ENCODE peak calls at places on chromosomes 4 and X, in ten cellular contexts. One of them, this sample, is unnamed.

GRCh38 chrX:48761674-48762471 is at the start of gene GLOD5:
- DNase-seq in COLO829: no peak
- DNase-seq in thoracic aorta: no peak
- DNase-seq in activated CD4-positive, alpha-beta T cell treated with anti-CD3 and anti-CD28 coated beads, Interleukin-2, amount 50 U/mL, for 24 hours: no peak
- DNase-seq in pons: no peak
- DNase-seq in ACHN: peak; percentile 31
- DNase-seq in PC-3: peak; percentile 88
- DNase-seq in stimulated activated CD4-positive, alpha-beta T cell treated with anti-CD3 and anti-CD28 coated beads, Interleukin-2, amount 100 ng/mL, for 24 hours: no peak
- DNase-seq in astrocyte of the hippocampus: peak; percentile 26
- DNase-seq in omental fat pad: no peak
- DNase-seq in this sample: no peak

GRCh38 chrX:51420610-51421009 is 75.8 kb downstream of the NUDT11 start:
- DNase-seq in stimulated activated CD4-positive, alpha-beta T cell treated with anti-CD3 and anti-CD28 coated beads, Interleukin-2, amount 100 ng/mL, for 24 hours: peak; percentile 24
- DNase-seq in omental fat pad: no peak
- DNase-seq in pons: peak; percentile 34
- DNase-seq in astrocyte of the hippocampus: peak; percentile 60
- DNase-seq in thoracic aorta: no peak
- DNase-seq in COLO829: peak; percentile 31
- DNase-seq in activated CD4-positive, alpha-beta T cell treated with anti-CD3 and anti-CD28 coated beads, Interleukin-2, amount 50 U/mL, for 24 hours: peak; percentile 33
- DNase-seq in PC-3: peak; percentile 59
- DNase-seq in ACHN: peak; percentile 29
- DNase-seq in this sample: peak; percentile 43

GRCh38 chr4:97590266-97590665 is 553.0 kb downstream of the STPG2 start:
- DNase-seq in stimulated activated CD4-positive, alpha-beta T cell treated with anti-CD3 and anti-CD28 coated beads, Interleukin-2, amount 100 ng/mL, for 24 hours: no peak
- DNase-seq in activated CD4-positive, alpha-beta T cell treated with anti-CD3 and anti-CD28 coated beads, Interleukin-2, amount 50 U/mL, for 24 hours: no peak
- DNase-seq in ACHN: no peak
- DNase-seq in pons: no peak
- DNase-seq in omental fat pad: no peak
- DNase-seq in PC-3: peak; percentile 20
- DNase-seq in astrocyte of the hippocampus: no peak
- DNase-seq in COLO829: no peak
- DNase-seq in thoracic aorta: no peak
- DNase-seq in this sample: no peak

GRCh38 chrX:10507181-10507580 is 113.2 kb downstream of the MID1 start:
- DNase-seq in pons: no peak
- DNase-seq in astrocyte of the hippocampus: peak; percentile 73
- DNase-seq in COLO829: peak; percentile 57
- DNase-seq in thoracic aorta: no peak
- DNase-seq in PC-3: peak; percentile 36
- DNase-seq in stimulated activated CD4-positive, alpha-beta T cell treated with anti-CD3 and anti-CD28 coated beads, Interleukin-2, amount 100 ng/mL, for 24 hours: no peak
- DNase-seq in activated CD4-positive, alpha-beta T cell treated with anti-CD3 and anti-CD28 coated beads, Interleukin-2, amount 50 U/mL, for 24 hours: no peak
- DNase-seq in omental fat pad: no peak
- DNase-seq in ACHN: no peak
- DNase-seq in this sample: no peak

GRCh38 chr4:110175634-110176033 is 22.8 kb downstream of the ELOVL6 start:
- DNase-seq in ACHN: no peak
- DNase-seq in astrocyte of the hippocampus: no peak
- DNase-seq in omental fat pad: no peak
- DNase-seq in stimulated activated CD4-positive, alpha-beta T cell treated with anti-CD3 and anti-CD28 coated beads, Interleukin-2, amount 100 ng/mL, for 24 hours: no peak
- DNase-seq in activated CD4-positive, alpha-beta T cell treated with anti-CD3 and anti-CD28 coated beads, Interleukin-2, amount 50 U/mL, for 24 hours: no peak
- DNase-seq in pons: no peak
- DNase-seq in COLO829: no peak
- DNase-seq in PC-3: peak; percentile 29
- DNase-seq in thoracic aorta: no peak
- DNase-seq in this sample: no peak

GRCh38 chr4:38673109-38673978 is 9.3 kb downstream of the KLF3 start:
- DNase-seq in pons: no peak
- DNase-seq in COLO829: no peak
- DNase-seq in astrocyte of the hippocampus: no peak
- DNase-seq in omental fat pad: no peak
- DNase-seq in PC-3: peak; percentile 71
- DNase-seq in stimulated activated CD4-positive, alpha-beta T cell treated with anti-CD3 and anti-CD28 coated beads, Interleukin-2, amount 100 ng/mL, for 24 hours: no peak
- DNase-seq in thoracic aorta: no peak
- DNase-seq in activated CD4-positive, alpha-beta T cell treated with anti-CD3 and anti-CD28 coated beads, Interleukin-2, amount 50 U/mL, for 24 hours: no peak
- DNase-seq in ACHN: no peak
- DNase-seq in this sample: peak; percentile 41

GRCh38 chrX:147803948-147804347 is 107.8 kb upstream of the FMR1 start:
- DNase-seq in astrocyte of the hippocampus: peak; percentile 14
- DNase-seq in COLO829: peak; percentile 23
- DNase-seq in stimulated activated CD4-positive, alpha-beta T cell treated with anti-CD3 and anti-CD28 coated beads, Interleukin-2, amount 100 ng/mL, for 24 hours: no peak
- DNase-seq in PC-3: peak; percentile 2
- DNase-seq in thoracic aorta: no peak
- DNase-seq in pons: peak; percentile 43
- DNase-seq in ACHN: peak; percentile 16
- DNase-seq in activated CD4-positive, alpha-beta T cell treated with anti-CD3 and anti-CD28 coated beads, Interleukin-2, amount 50 U/mL, for 24 hours: no peak
- DNase-seq in omental fat pad: no peak
- DNase-seq in this sample: no peak

GRCh38 chr4:186832906-186833305 is 109.2 kb upstream of the FAT1 start:
- DNase-seq in PC-3: no peak
- DNase-seq in activated CD4-positive, alpha-beta T cell treated with anti-CD3 and anti-CD28 coated beads, Interleukin-2, amount 50 U/mL, for 24 hours: no peak
- DNase-seq in omental fat pad: no peak
- DNase-seq in stimulated activated CD4-positive, alpha-beta T cell treated with anti-CD3 and anti-CD28 coated beads, Interleukin-2, amount 100 ng/mL, for 24 hours: no peak
- DNase-seq in COLO829: no peak
- DNase-seq in pons: no peak
- DNase-seq in ACHN: no peak
- DNase-seq in astrocyte of the hippocampus: no peak
- DNase-seq in thoracic aorta: no peak
- DNase-seq in this sample: no peak

GRCh38 chrX:115940888-115941332 is 229.6 kb upstream of the AGTR2 start:
- DNase-seq in COLO829: peak; percentile 87
- DNase-seq in activated CD4-positive, alpha-beta T cell treated with anti-CD3 and anti-CD28 coated beads, Interleukin-2, amount 50 U/mL, for 24 hours: no peak
- DNase-seq in thoracic aorta: no peak
- DNase-seq in omental fat pad: peak; percentile 42
- DNase-seq in ACHN: peak; percentile 22
- DNase-seq in astrocyte of the hippocampus: peak; percentile 64
- DNase-seq in pons: peak; percentile 90
- DNase-seq in PC-3: peak; percentile 81
- DNase-seq in stimulated activated CD4-positive, alpha-beta T cell treated with anti-CD3 and anti-CD28 coated beads, Interleukin-2, amount 100 ng/mL, for 24 hours: no peak
- DNase-seq in this sample: no peak